ENCODE peak calls at places on chromosome 1, in five cellular contexts. Q, G, J, H and C are unnamed samples. For H3K27me3, the result is how much of the 10 kb centered on the place peaks cover.

GRCh38 chr1:19460535-19461351 is 24.6 kb downstream of the CAPZB start:
- ATAC-seq in G (peak), H (no peak), J (no peak), Q (no peak), C (no peak)

GRCh38 chr1:157841708-157842107 is at the start of gene CD5L:
- ATAC-seq in H (no peak), J (no peak), Q (no peak), G (no peak), C (no peak)

GRCh38 chr1:29559055-29559454 is 322.7 kb downstream of the PTPRU start:
- ATAC-seq in J (no peak), G (no peak), Q (no peak), H (no peak), C (no peak)

GRCh38 chr1:38291906-38292521 is 245.4 kb upstream of the POU3F1 start:
- ATAC-seq in H (no peak), G (peak), Q (peak), J (no peak), C (no peak)

GRCh38 chr1:54714881-54715492 is 674 bp upstream of the TTC4 start:
- ATAC-seq in G (no peak), Q (no peak), J (peak), H (no peak), C (no peak)

GRCh38 chr1:39720094-39720999 is 18.3 kb upstream of the PPIE start:
- ATAC-seq in J (peak), Q (peak), H (peak), G (peak), C (peak)

GRCh38 chr1:113369715-113370114 is 20.6 kb upstream of the MAGI3 start:
- ATAC-seq in Q (no peak), H (peak), J (no peak), G (no peak), C (no peak)

GRCh38 chr1:46453449-46453848 is 36.2 kb upstream of the DMBX1 start:
- ATAC-seq in J (peak), G (peak), Q (no peak), H (no peak), C (no peak)

GRCh38 chr1:208782186-208782585 is 538.0 kb upstream of the PLXNA2 start:
- ATAC-seq in Q (no peak), H (no peak), J (no peak), G (no peak), C (no peak)

GRCh38 chr1:84387480-84388163 is 10.7 kb upstream of the DNASE2B start:
- ATAC-seq in Q (no peak), G (peak), J (peak), H (no peak), C (no peak)

DNA sequence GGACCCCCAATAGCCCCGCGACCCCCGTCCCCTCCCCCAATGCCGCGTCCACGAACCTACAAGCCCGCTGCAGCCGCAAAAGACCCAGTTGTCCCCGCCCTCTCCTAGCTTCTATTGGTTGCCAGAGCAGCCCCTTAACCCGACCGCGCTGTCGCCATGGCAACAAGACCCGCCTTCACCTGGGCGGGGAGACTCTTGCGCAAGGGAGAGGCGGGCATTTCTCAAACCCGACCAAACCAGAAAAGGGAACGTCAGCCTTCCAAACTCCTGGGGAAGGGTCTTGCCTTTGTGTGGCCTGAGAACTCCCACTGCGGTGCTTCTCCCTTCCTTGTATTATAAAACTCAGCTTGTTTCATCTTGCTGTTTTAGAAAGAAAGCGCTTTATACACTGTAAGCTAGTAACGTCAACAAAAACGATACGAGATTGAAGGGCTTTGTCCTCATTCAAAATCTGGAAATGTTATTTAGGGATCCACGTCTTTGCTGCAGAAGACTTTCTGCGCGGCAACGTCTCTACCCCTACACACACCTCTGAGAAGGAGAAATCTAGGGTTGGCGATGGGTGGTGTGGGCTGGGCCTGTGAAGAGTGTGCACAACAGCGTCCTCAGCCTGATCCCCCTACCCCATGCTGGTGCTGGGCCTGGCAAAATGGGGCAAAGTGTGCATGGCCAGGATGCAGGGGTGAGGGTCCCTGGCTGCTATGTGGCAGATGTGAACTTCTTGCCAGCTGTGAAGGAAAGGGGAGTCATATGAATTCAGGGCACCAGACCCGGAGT is at the start of gene TMEM9:
- ATAC-seq in H (peak), Q (peak), J (peak), G (peak), C (peak)
- TF ChIP-seq EP300 in H (no peak), Q (no peak), J (no peak), G (no peak), C (no peak)

GRCh38 chr1:234108921-234109320 is 204.4 kb downstream of the SLC35F3 start:
- ATAC-seq in H (no peak), Q (no peak), G (no peak), J (no peak), C (no peak)

GRCh38 chr1:234102591-234102990 is 198.1 kb downstream of the SLC35F3 start:
- ATAC-seq in J (no peak), H (no peak), G (no peak), Q (no peak), C (no peak)

GRCh38 chr1:234103198-234103597 is 198.7 kb downstream of the SLC35F3 start:
- ATAC-seq in Q (no peak), H (no peak), J (no peak), G (no peak), C (no peak)

GRCh38 chr1:234107416-234108021 is 203.0 kb downstream of the SLC35F3 start:
- ATAC-seq in J (no peak), Q (no peak), H (no peak), G (no peak), C (no peak)

GRCh38 chr1:234106032-234106431 is 201.6 kb downstream of the SLC35F3 start:
- ATAC-seq in G (peak), H (no peak), J (no peak), Q (no peak), C (no peak)
- TF ChIP-seq CTCF in G (no peak), H (no peak), J (no peak), Q (no peak), C (no peak)

GRCh38 chr1:244998717-244999346 is 134.5 kb upstream of the HNRNPU start:
- ATAC-seq in G (no peak), Q (no peak), H (no peak), J (no peak), C (no peak)

GRCh38 chr1:245003246-245003645 is 138.9 kb upstream of the HNRNPU start:
- ATAC-seq in H (no peak), G (no peak), J (no peak), Q (no peak), C (no peak)

GRCh38 chr1:244995602-244996400 is 131.5 kb upstream of the HNRNPU start:
- ATAC-seq in Q (peak), H (no peak), J (no peak), G (no peak), C (no peak)

GRCh38 chr1:245001252-245001651 is 136.9 kb upstream of the HNRNPU start:
- ATAC-seq in Q (no peak), G (no peak), H (no peak), J (no peak), C (no peak)

GRCh38 chr1:245000872-245001188 is 136.5 kb upstream of the HNRNPU start:
- ATAC-seq in Q (no peak), G (peak), J (no peak), H (peak), C (no peak)
- H3K27me3 ChIP-seq in Q (under half), G (under half), J (under half), H (under half), C (under half)

GRCh38 chr1:219172821-219173220 is 857 bp upstream of the LYPLAL1 start:
- ATAC-seq in H (no peak), J (no peak), G (no peak), Q (no peak), C (no peak)

GRCh38 chr1:219176168-219176567 is 2.5 kb downstream of the LYPLAL1 start:
- ATAC-seq in J (no peak), G (no peak), Q (no peak), H (no peak), C (no peak)

GRCh38 chr1:219174672-219175564 is 1.2 kb downstream of the LYPLAL1 start:
- ATAC-seq in H (peak), Q (no peak), J (peak), G (peak), C (peak)

GRCh38 chr1:219173434-219173757 is 282 bp upstream of the LYPLAL1 start:
- ATAC-seq in Q (no peak), J (no peak), G (no peak), H (no peak), C (no peak)

DNA sequence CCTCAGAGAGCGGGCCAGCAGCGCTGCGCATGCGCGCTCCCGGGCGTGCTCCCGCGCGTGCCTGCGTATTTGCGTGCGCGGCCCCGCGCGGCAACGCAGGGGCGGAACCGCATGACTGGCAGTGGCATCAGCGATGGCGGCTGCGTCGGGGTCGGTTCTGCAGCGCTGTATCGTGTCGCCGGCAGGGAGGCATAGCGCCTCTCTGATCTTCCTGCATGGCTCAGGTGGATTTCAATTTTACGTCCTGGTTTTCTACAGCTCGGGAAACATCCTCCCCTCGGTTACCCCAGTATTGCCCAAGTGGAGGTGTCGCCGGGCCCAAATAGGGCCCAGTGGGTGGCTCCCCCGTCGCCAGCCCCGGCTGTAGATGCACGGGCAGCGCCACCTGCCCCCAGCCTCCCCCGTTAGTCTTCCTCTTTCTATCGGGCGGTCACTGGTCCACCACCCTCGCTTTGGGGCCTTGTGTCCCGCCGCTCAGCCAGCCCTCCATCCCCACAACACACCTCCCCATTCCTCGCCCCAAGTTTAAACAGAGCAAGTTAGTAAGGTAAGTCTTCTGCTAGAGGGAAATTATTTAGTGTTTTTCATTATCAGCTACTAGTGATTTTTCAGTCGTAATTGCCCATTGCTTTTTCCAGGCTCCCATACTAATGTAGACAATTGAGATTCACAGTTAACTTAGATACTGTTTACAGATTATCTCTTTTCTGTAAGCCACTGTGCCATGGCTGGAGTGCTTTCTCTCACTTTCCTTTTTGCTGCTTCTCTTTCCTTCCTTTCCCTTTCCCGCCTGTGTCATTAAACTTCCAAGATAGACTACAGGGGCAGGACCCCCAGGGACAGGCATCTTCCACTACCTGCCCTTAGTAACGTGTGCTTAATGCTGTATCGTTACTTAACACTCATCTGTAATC is at the start of gene LYPLAL1:
- ATAC-seq in J (peak), H (peak), Q (peak), G (peak), C (peak)
- TF ChIP-seq EP300 in J (peak), H (peak), Q (no peak), G (peak), C (no peak)

DNA sequence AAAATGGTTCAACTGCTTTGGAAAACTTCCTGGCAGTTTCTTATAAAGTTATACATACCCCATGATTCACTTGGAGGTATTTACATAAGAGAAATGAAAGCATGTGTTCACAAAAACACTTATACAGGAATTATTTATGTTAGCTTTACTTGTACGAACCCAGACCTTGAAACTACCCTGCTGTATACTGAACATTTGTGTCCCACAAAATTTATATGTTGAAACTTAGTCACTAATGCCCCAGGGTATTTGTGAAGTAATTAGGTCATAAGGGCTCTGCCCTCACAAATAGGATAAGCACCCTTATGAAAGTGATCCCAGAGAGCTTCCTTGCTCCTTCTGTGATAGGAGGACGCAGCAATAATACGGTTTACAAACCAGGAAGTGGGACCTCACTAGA is 42.7 kb upstream of the B3GALT2 start:
- ATAC-seq in J (no peak), H (no peak), G (no peak), Q (no peak), C (no peak)
- TF ChIP-seq CTCF in J (no peak), H (no peak), G (no peak), Q (no peak), C (no peak)

GRCh38 chr1:175893192-175893591 is 149.8 kb upstream of the TNR start:
- ATAC-seq in J (no peak), Q (no peak), G (no peak), H (no peak), C (no peak)

GRCh38 chr1:175894543-175894942 is 151.1 kb upstream of the TNR start:
- ATAC-seq in J (no peak), Q (no peak), H (no peak), G (peak), C (no peak)

GRCh38 chr1:175891783-175892309 is 148.5 kb upstream of the TNR start:
- ATAC-seq in J (no peak), H (no peak), G (no peak), Q (no peak), C (no peak)

GRCh38 chr1:175890958-175891357 is 147.6 kb upstream of the TNR start:
- ATAC-seq in H (no peak), J (no peak), Q (no peak), G (no peak), C (no peak)

GRCh38 chr1:175892686-175893085 is 149.3 kb upstream of the TNR start:
- ATAC-seq in Q (no peak), J (no peak), G (no peak), H (no peak), C (no peak)
- H3K27me3 ChIP-seq in Q (under half), J (under half), G (under half), H (under half), C (under half)